ENCODE peak calls at places on chromosomes 6 and 20, in seven cellular contexts. One of them, this sample, is unnamed.

GRCh38 chr6:157693867-157694266 is 129.2 kb upstream of the SNX9 start:
- DNase-seq in AG08396: no peak
- DNase-seq in activated CD4-positive, alpha-beta T cell treated with anti-CD3 and anti-CD28 coated beads, Interleukin-2, amount 50 U/mL, for 4 hours: no peak
- DNase-seq in fibroblast of lung: no peak
- DNase-seq in NCI-H1105: no peak
- DNase-seq in effector CD4-positive, alpha-beta T cell: no peak
- DNase-seq in NCI-H1092 treated with DMSO at 0.1 percent for 48 hours: no peak
- DNase-seq in this sample: no peak

GRCh38 chr6:123803456-123803861 is 206 bp upstream of the NKAIN2 start:
- DNase-seq in effector CD4-positive, alpha-beta T cell: no peak
- DNase-seq in fibroblast of lung: no peak
- DNase-seq in AG08396: peak
- DNase-seq in NCI-H1092 treated with DMSO at 0.1 percent for 48 hours: no peak
- DNase-seq in NCI-H1105: peak
- DNase-seq in activated CD4-positive, alpha-beta T cell treated with anti-CD3 and anti-CD28 coated beads, Interleukin-2, amount 50 U/mL, for 4 hours: no peak
- DNase-seq in this sample: no peak

GRCh38 chr6:85360794-85361642 is 88.9 kb upstream of the NT5E start:
- DNase-seq in AG08396: peak
- DNase-seq in fibroblast of lung: peak
- DNase-seq in effector CD4-positive, alpha-beta T cell: no peak
- DNase-seq in NCI-H1092 treated with DMSO at 0.1 percent for 48 hours: no peak
- DNase-seq in NCI-H1105: no peak
- DNase-seq in activated CD4-positive, alpha-beta T cell treated with anti-CD3 and anti-CD28 coated beads, Interleukin-2, amount 50 U/mL, for 4 hours: no peak
- DNase-seq in this sample: no peak

GRCh38 chr6:43391448-43392031 is 22.1 kb upstream of the ZNF318 start:
- DNase-seq in activated CD4-positive, alpha-beta T cell treated with anti-CD3 and anti-CD28 coated beads, Interleukin-2, amount 50 U/mL, for 4 hours: peak
- DNase-seq in fibroblast of lung: no peak
- DNase-seq in effector CD4-positive, alpha-beta T cell: peak
- DNase-seq in AG08396: no peak
- DNase-seq in NCI-H1105: no peak
- DNase-seq in NCI-H1092 treated with DMSO at 0.1 percent for 48 hours: no peak
- DNase-seq in this sample: no peak

GRCh38 chr20:64107736-64108457 is 532 bp upstream of the NPBWR2 start:
- DNase-seq in effector CD4-positive, alpha-beta T cell: no peak
- DNase-seq in NCI-H1092 treated with DMSO at 0.1 percent for 48 hours: no peak
- DNase-seq in AG08396: no peak
- DNase-seq in fibroblast of lung: no peak
- DNase-seq in activated CD4-positive, alpha-beta T cell treated with anti-CD3 and anti-CD28 coated beads, Interleukin-2, amount 50 U/mL, for 4 hours: no peak
- DNase-seq in NCI-H1105: no peak
- DNase-seq in this sample: no peak

GRCh38 chr6:112253842-112254816 is at the start of gene LAMA4:
- DNase-seq in NCI-H1105: peak
- DNase-seq in AG08396: peak
- DNase-seq in fibroblast of lung: peak
- DNase-seq in activated CD4-positive, alpha-beta T cell treated with anti-CD3 and anti-CD28 coated beads, Interleukin-2, amount 50 U/mL, for 4 hours: no peak
- DNase-seq in NCI-H1092 treated with DMSO at 0.1 percent for 48 hours: peak
- DNase-seq in effector CD4-positive, alpha-beta T cell: no peak
- DNase-seq in this sample: no peak

GRCh38 chr6:113529191-113529590 is 328.0 kb upstream of the MARCKS start:
- DNase-seq in activated CD4-positive, alpha-beta T cell treated with anti-CD3 and anti-CD28 coated beads, Interleukin-2, amount 50 U/mL, for 4 hours: no peak
- DNase-seq in effector CD4-positive, alpha-beta T cell: no peak
- DNase-seq in NCI-H1105: no peak
- DNase-seq in fibroblast of lung: no peak
- DNase-seq in NCI-H1092 treated with DMSO at 0.1 percent for 48 hours: no peak
- DNase-seq in AG08396: no peak
- DNase-seq in this sample: no peak

GRCh38 chr20:61932199-61932592 is 133.5 kb downstream of the TAF4 start:
- DNase-seq in effector CD4-positive, alpha-beta T cell: no peak
- DNase-seq in AG08396: no peak
- DNase-seq in NCI-H1105: no peak
- DNase-seq in NCI-H1092 treated with DMSO at 0.1 percent for 48 hours: no peak
- DNase-seq in activated CD4-positive, alpha-beta T cell treated with anti-CD3 and anti-CD28 coated beads, Interleukin-2, amount 50 U/mL, for 4 hours: no peak
- DNase-seq in fibroblast of lung: no peak
- DNase-seq in this sample: no peak

GRCh38 chr6:158232445-158233213 is 64.5 kb downstream of the GTF2H5 start:
- DNase-seq in AG08396: peak
- DNase-seq in NCI-H1105: peak
- DNase-seq in effector CD4-positive, alpha-beta T cell: peak
- DNase-seq in activated CD4-positive, alpha-beta T cell treated with anti-CD3 and anti-CD28 coated beads, Interleukin-2, amount 50 U/mL, for 4 hours: peak
- DNase-seq in NCI-H1092 treated with DMSO at 0.1 percent for 48 hours: peak
- DNase-seq in fibroblast of lung: peak
- DNase-seq in this sample: no peak

GRCh38 chr6:12548526-12548925 is 168.0 kb upstream of the PHACTR1 start:
- DNase-seq in NCI-H1105: no peak
- DNase-seq in AG08396: peak
- DNase-seq in fibroblast of lung: no peak
- DNase-seq in NCI-H1092 treated with DMSO at 0.1 percent for 48 hours: no peak
- DNase-seq in activated CD4-positive, alpha-beta T cell treated with anti-CD3 and anti-CD28 coated beads, Interleukin-2, amount 50 U/mL, for 4 hours: no peak
- DNase-seq in effector CD4-positive, alpha-beta T cell: no peak
- DNase-seq in this sample: no peak

This sample was measured in NCI-H446 treated with DMSO at 0.1 percent for 48 hours.